ENCODE peak calls at places on chromosome 19, in six cellular contexts. One of them, this sample, is unnamed. For H3K4me1, the result is how much of the 10 kb centered on the place peaks cover.

GRCh38 chr19:30686252-30686762 is 314.1 kb downstream of the ZNF536 start:
- DNase-seq in mesendoderm: no peak
- DNase-seq in Panc1: no peak
- DNase-seq in aorta: no peak
- DNase-seq in uterus: no peak
- DNase-seq in heart left ventricle: no peak
- DNase-seq in this sample: no peak

GRCh38 chr19:48182434-48182833 is 12.0 kb downstream of the ZSWIM9 start:
- DNase-seq in mesendoderm: no peak
- DNase-seq in aorta: no peak
- DNase-seq in Panc1: no peak
- DNase-seq in uterus: no peak
- DNase-seq in heart left ventricle: peak
- DNase-seq in this sample: no peak

GRCh38 chr19:11140896-11141295 is 14.7 kb downstream of the SPC24 start:
- DNase-seq in Panc1: no peak
- DNase-seq in aorta: no peak
- DNase-seq in uterus: no peak
- DNase-seq in heart left ventricle: no peak
- DNase-seq in mesendoderm: no peak
- DNase-seq in this sample: no peak

GRCh38 chr19:17654993-17655392 is 33.2 kb downstream of the UNC13A start:
- DNase-seq in Panc1: no peak
- DNase-seq in uterus: no peak
- DNase-seq in heart left ventricle: no peak
- DNase-seq in mesendoderm: no peak
- DNase-seq in aorta: no peak
- DNase-seq in this sample: no peak

GRCh38 chr19:10701955-10702307 is 692 bp downstream of the QTRT1 start:
- DNase-seq in mesendoderm: peak
- DNase-seq in heart left ventricle: no peak
- DNase-seq in Panc1: no peak
- DNase-seq in uterus: no peak
- DNase-seq in aorta: no peak
- DNase-seq in this sample: no peak

GRCh38 chr19:53621885-53622710 is 9.7 kb upstream of the DPRX start:
- DNase-seq in heart left ventricle: no peak
- DNase-seq in uterus: no peak
- DNase-seq in mesendoderm: peak
- DNase-seq in Panc1: no peak
- DNase-seq in aorta: no peak
- DNase-seq in this sample: peak

GRCh38 chr19:41083516-41083915 is 4.7 kb upstream of the CYP2A13 start:
- DNase-seq in mesendoderm: no peak
- DNase-seq in heart left ventricle: no peak
- DNase-seq in uterus: no peak
- DNase-seq in aorta: no peak
- DNase-seq in Panc1: no peak
- DNase-seq in this sample: no peak

GRCh38 chr19:30170081-30170480 is 202.1 kb upstream of the ZNF536 start:
- DNase-seq in uterus: no peak
- DNase-seq in mesendoderm: no peak
- DNase-seq in heart left ventricle: no peak
- DNase-seq in aorta: no peak
- DNase-seq in Panc1: no peak
- DNase-seq in this sample: no peak

GRCh38 chr19:28454083-28454482 is 758.9 kb downstream of the UQCRFS1 start:
- DNase-seq in aorta: no peak
- DNase-seq in heart left ventricle: no peak
- DNase-seq in uterus: no peak
- DNase-seq in mesendoderm: peak
- DNase-seq in Panc1: no peak
- DNase-seq in this sample: no peak

GRCh38 chr19:9958451-9958850 is 22.1 kb upstream of the OLFM2 start:
- DNase-seq in Panc1: no peak
- DNase-seq in uterus: no peak
- DNase-seq in mesendoderm: no peak
- DNase-seq in heart left ventricle: no peak
- DNase-seq in aorta: no peak
- DNase-seq in this sample: no peak

GRCh38 chr19:39078436-39079200 is 5.5 kb upstream of the ACP7 start:
- DNase-seq in Panc1: peak
- DNase-seq in mesendoderm: no peak
- DNase-seq in heart left ventricle: no peak
- DNase-seq in uterus: no peak
- DNase-seq in aorta: no peak
- DNase-seq in this sample: no peak

GRCh38 chr19:21256722-21257121 is 72.5 kb downstream of the ZNF708 start:
- DNase-seq in uterus: no peak
- DNase-seq in aorta: no peak
- DNase-seq in Panc1: no peak
- DNase-seq in mesendoderm: peak
- DNase-seq in heart left ventricle: no peak
- DNase-seq in this sample: no peak

GRCh38 chr19:34712606-34713261 is 21.3 kb upstream of the ZNF181 start:
- DNase-seq in heart left ventricle: no peak
- DNase-seq in Panc1: peak
- DNase-seq in aorta: no peak
- DNase-seq in uterus: peak
- DNase-seq in mesendoderm: peak
- DNase-seq in this sample: peak

GRCh38 chr19:39497850-39498261 is 891 bp upstream of the DLL3 start:
- DNase-seq in aorta: no peak
- DNase-seq in Panc1: no peak
- DNase-seq in uterus: no peak
- DNase-seq in heart left ventricle: no peak
- DNase-seq in mesendoderm: peak
- DNase-seq in this sample: peak

GRCh38 chr19:50358483-50359431 is 6.7 kb downstream of the NAPSA start:
- DNase-seq in aorta: peak
- DNase-seq in Panc1: no peak
- DNase-seq in uterus: peak
- DNase-seq in heart left ventricle: peak
- DNase-seq in mesendoderm: no peak
- DNase-seq in this sample: no peak

GRCh38 chr19:54684537-54684936 is 21.8 kb downstream of the LILRB4 start:
- DNase-seq in uterus: no peak
- DNase-seq in Panc1: no peak
- DNase-seq in aorta: no peak
- DNase-seq in mesendoderm: peak
- DNase-seq in heart left ventricle: no peak
- DNase-seq in this sample: no peak

GRCh38 chr19:6198896-6199239 is 63.4 kb downstream of the ACSBG2 start:
- DNase-seq in aorta: no peak
- DNase-seq in heart left ventricle: no peak
- DNase-seq in Panc1: no peak
- DNase-seq in mesendoderm: no peak
- DNase-seq in uterus: no peak
- DNase-seq in this sample: peak

GRCh38 chr19:3179739-3180293 is 1.2 kb downstream of the S1PR4 start:
- DNase-seq in aorta: peak
- DNase-seq in mesendoderm: no peak
- DNase-seq in heart left ventricle: no peak
- DNase-seq in uterus: no peak
- DNase-seq in Panc1: no peak
- DNase-seq in this sample: no peak

GRCh38 chr19:23440791-23441190 is 45.5 kb upstream of the ZNF91 start:
- DNase-seq in heart left ventricle: no peak
- DNase-seq in Panc1: no peak
- DNase-seq in aorta: no peak
- DNase-seq in mesendoderm: peak
- DNase-seq in uterus: no peak
- DNase-seq in this sample: peak

GRCh38 chr19:3176715-3177501 is 1.7 kb upstream of the S1PR4 start:
- DNase-seq in heart left ventricle: no peak
- DNase-seq in mesendoderm: peak
- DNase-seq in aorta: peak
- DNase-seq in uterus: no peak
- DNase-seq in Panc1: no peak
- DNase-seq in this sample: no peak

GRCh38 chr19:43622956-43623355 is 3.5 kb upstream of the ZNF428 start:
- DNase-seq in aorta: no peak
- DNase-seq in Panc1: no peak
- DNase-seq in heart left ventricle: no peak
- DNase-seq in uterus: no peak
- DNase-seq in mesendoderm: no peak
- DNase-seq in this sample: no peak
- H3K4me1 ChIP-seq in aorta: under half
- H3K4me1 ChIP-seq in Panc1: under half
- H3K4me1 ChIP-seq in heart left ventricle: under half
- H3K4me1 ChIP-seq in uterus: under half
- H3K4me1 ChIP-seq in mesendoderm: under half
- H3K4me1 ChIP-seq in this sample: under half

DNA sequence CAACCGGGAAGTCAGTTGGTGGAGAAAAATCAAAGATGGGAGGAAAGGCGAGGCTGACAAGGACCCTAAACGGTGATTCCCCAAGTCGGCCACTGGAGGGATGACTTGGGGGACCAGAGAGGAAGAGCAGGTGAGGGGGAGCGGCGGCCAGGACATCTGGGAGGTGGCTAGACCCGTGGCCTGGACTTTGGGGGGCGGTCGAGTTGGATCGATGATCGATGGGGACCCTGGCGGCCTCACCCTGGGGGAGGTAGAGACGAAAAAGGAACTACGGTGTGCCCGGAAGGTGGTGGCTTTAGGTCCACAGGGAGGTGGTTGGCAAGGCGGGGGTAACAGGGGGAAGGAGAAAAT is 7.6 kb upstream of the CIRBP start:
- DNase-seq in Panc1: no peak
- DNase-seq in uterus: no peak
- DNase-seq in heart left ventricle: no peak
- DNase-seq in aorta: no peak
- DNase-seq in mesendoderm: peak
- DNase-seq in this sample: no peak
- H3K4me1 ChIP-seq in Panc1: half or more
- H3K4me1 ChIP-seq in uterus: half or more
- H3K4me1 ChIP-seq in heart left ventricle: half or more
- H3K4me1 ChIP-seq in aorta: under half
- H3K4me1 ChIP-seq in mesendoderm: under half
- H3K4me1 ChIP-seq in this sample: half or more

DNA sequence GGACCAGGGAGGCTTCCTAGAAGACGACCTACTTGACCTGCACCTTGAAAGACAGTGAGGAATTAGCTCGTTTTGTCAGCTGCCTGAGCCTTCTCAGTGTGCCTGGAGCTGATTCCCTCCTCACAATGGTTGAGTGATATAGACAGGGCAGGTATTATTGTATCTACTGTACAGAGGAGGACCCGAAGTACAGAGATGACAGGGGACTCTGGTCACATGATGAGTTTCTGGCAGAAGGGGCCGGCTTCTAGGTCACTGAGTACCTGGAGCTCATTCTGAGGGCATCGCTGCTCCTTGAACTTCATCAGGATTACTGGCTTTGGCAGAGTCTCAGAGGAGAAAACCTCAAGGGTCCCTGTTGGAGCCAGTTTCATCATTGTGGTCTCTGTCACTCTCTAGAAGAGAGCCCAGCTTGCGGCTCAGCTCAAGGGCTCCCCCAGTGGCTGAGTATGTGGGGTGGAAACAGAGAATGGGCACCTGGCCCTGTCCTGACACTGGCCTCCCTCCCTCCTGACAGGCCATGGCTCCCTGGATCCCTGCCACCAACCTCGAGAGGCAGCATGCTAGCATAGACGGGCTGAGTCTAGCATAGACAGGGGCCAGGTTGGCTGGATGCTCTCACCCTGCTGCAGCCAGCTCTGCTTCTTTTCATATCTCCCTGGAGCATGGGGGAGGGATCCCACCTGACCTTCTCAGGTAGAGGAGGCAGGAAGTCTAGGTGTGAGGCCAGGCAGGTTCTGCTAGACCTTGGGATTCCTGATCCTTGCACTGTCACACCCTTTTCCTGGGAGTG is 38.7 kb downstream of the NFIX start:
- DNase-seq in Panc1: no peak
- DNase-seq in mesendoderm: peak
- DNase-seq in aorta: peak
- DNase-seq in uterus: peak
- DNase-seq in heart left ventricle: peak
- DNase-seq in this sample: no peak
- H3K4me1 ChIP-seq in Panc1: half or more
- H3K4me1 ChIP-seq in mesendoderm: under half
- H3K4me1 ChIP-seq in aorta: under half
- H3K4me1 ChIP-seq in uterus: half or more
- H3K4me1 ChIP-seq in heart left ventricle: half or more
- H3K4me1 ChIP-seq in this sample: under half

GRCh38 chr19:4380254-4380727 is 20.1 kb downstream of the SH3GL1 start:
- DNase-seq in Panc1: no peak
- DNase-seq in heart left ventricle: peak
- DNase-seq in mesendoderm: no peak
- DNase-seq in aorta: no peak
- DNase-seq in uterus: peak
- DNase-seq in this sample: no peak

GRCh38 chr19:4378886-4379285 is 21.5 kb downstream of the SH3GL1 start:
- DNase-seq in Panc1: no peak
- DNase-seq in heart left ventricle: no peak
- DNase-seq in aorta: no peak
- DNase-seq in mesendoderm: no peak
- DNase-seq in uterus: no peak
- DNase-seq in this sample: no peak

GRCh38 chr19:4376245-4376990 is 23.9 kb downstream of the SH3GL1 start:
- DNase-seq in aorta: no peak
- DNase-seq in uterus: no peak
- DNase-seq in Panc1: no peak
- DNase-seq in heart left ventricle: no peak
- DNase-seq in mesendoderm: no peak
- DNase-seq in this sample: no peak

GRCh38 chr19:4376991-4377781 is 23.2 kb downstream of the SH3GL1 start:
- DNase-seq in Panc1: no peak
- DNase-seq in aorta: no peak
- DNase-seq in heart left ventricle: no peak
- DNase-seq in uterus: no peak
- DNase-seq in mesendoderm: no peak
- DNase-seq in this sample: no peak

DNA sequence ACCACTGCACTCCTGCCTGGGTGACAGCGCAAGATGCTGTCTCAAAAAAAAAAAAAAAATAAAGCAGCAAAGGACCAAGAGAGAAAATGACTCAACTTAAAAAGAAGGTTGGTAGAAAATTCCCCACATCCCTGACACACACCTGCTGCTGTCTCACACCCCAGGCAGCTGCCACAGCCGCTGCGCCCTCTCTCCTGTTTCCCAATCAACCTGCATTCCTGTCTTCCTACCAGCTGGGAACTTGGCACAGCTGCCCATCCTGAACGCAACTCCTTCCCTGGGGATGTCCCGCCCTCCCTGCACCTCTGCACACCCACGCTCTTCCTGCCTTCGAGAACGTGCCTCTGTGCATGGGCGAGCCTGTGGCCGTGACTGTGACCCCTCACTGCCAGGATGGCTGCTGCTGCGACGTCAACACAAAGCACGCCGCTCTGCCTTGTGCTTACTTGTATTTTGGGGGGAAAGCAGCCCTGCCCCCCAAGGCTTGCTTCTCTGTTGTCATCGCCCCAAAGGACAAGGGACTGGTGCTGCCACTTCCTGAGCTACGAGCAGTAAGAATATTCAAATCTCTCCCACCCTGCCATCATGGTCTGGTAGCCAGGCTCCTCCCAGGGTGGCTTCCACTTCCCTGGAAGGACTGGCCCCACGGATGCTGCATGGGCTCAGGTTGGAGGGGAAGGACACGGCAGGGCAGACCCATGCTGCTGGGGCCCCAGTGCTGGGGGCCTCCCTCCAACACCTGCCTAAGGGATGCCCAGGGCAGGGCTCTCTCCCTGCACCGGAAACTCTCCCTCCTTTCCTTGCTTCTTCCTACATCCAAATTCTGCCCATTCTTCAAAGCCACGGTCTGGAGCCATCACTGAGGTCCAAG is 20.7 kb downstream of the SH3GL1 start:
- DNase-seq in aorta: no peak
- DNase-seq in uterus: peak
- DNase-seq in mesendoderm: no peak
- DNase-seq in Panc1: no peak
- DNase-seq in heart left ventricle: no peak
- DNase-seq in this sample: no peak
- H3K4me1 ChIP-seq in aorta: under half
- H3K4me1 ChIP-seq in uterus: under half
- H3K4me1 ChIP-seq in mesendoderm: under half
- H3K4me1 ChIP-seq in Panc1: half or more
- H3K4me1 ChIP-seq in heart left ventricle: under half
- H3K4me1 ChIP-seq in this sample: under half